ENCODE peak calls at places on chromosomes 2 and 18, in five cellular contexts. One of them, this sample, is unnamed.

GRCh38 chr18:55735199-55735855 is 147.3 kb upstream of the TCF4 start:
- DNase-seq in psoas muscle: no peak
- DNase-seq in gastrocnemius medialis: no peak
- DNase-seq in tibial artery: no peak
- DNase-seq in fibroblast of lung: no peak
- DNase-seq in this sample: no peak

GRCh38 chr2:179562330-179562885 is 297.8 kb upstream of the SESTD1 start:
- DNase-seq in psoas muscle: no peak
- DNase-seq in gastrocnemius medialis: peak; percentile 38
- DNase-seq in tibial artery: no peak
- DNase-seq in fibroblast of lung: no peak
- DNase-seq in this sample: no peak

GRCh38 chr18:47382171-47382570 is 130.7 kb upstream of the SKOR2 start:
- DNase-seq in psoas muscle: no peak
- DNase-seq in gastrocnemius medialis: no peak
- DNase-seq in tibial artery: no peak
- DNase-seq in fibroblast of lung: no peak
- DNase-seq in this sample: no peak

GRCh38 chr2:136118819-136119716 is 1.1 kb upstream of the CXCR4 start:
- DNase-seq in psoas muscle: peak; percentile 73
- DNase-seq in gastrocnemius medialis: peak; percentile 43
- DNase-seq in tibial artery: peak; percentile 79
- DNase-seq in fibroblast of lung: no peak
- DNase-seq in this sample: no peak

GRCh38 chr18:10036479-10036878 is 122.7 kb downstream of the VAPA start:
- DNase-seq in psoas muscle: no peak
- DNase-seq in gastrocnemius medialis: no peak
- DNase-seq in tibial artery: no peak
- DNase-seq in fibroblast of lung: no peak
- DNase-seq in this sample: no peak

GRCh38 chr2:60174146-60174545 is 379.3 kb downstream of the BCL11A start:
- DNase-seq in psoas muscle: no peak
- DNase-seq in gastrocnemius medialis: no peak
- DNase-seq in tibial artery: no peak
- DNase-seq in fibroblast of lung: no peak
- DNase-seq in this sample: no peak

GRCh38 chr2:85994421-85994777 is 105.6 kb upstream of the ST3GAL5 start:
- DNase-seq in psoas muscle: no peak
- DNase-seq in gastrocnemius medialis: peak; percentile 9
- DNase-seq in tibial artery: no peak
- DNase-seq in fibroblast of lung: no peak
- DNase-seq in this sample: no peak

GRCh38 chr18:46917808-46918600 is 602 bp downstream of the KATNAL2 start:
- DNase-seq in psoas muscle: peak; percentile 56
- DNase-seq in gastrocnemius medialis: peak; percentile 73
- DNase-seq in tibial artery: no peak
- DNase-seq in fibroblast of lung: peak; percentile 33
- DNase-seq in this sample: no peak

GRCh38 chr2:238418999-238419546 is 7.7 kb upstream of the ASB1 start:
- DNase-seq in psoas muscle: no peak
- DNase-seq in gastrocnemius medialis: no peak
- DNase-seq in tibial artery: no peak
- DNase-seq in fibroblast of lung: no peak
- DNase-seq in this sample: no peak

GRCh38 chr18:8367217-8367988 is 241.8 kb upstream of the RAB12 start:
- DNase-seq in psoas muscle: peak; percentile 70
- DNase-seq in gastrocnemius medialis: peak; percentile 35
- DNase-seq in tibial artery: no peak
- DNase-seq in fibroblast of lung: peak; percentile 27
- DNase-seq in this sample: no peak

GRCh38 chr2:62196278-62196901 is 475 bp downstream of the B3GNT2 start:
- DNase-seq in psoas muscle: peak; percentile 72
- DNase-seq in gastrocnemius medialis: no peak
- DNase-seq in tibial artery: peak; percentile 79
- DNase-seq in fibroblast of lung: no peak
- DNase-seq in this sample: no peak

GRCh38 chr2:9112079-9112721 is 94.4 kb upstream of the ASAP2 start:
- DNase-seq in psoas muscle: no peak
- DNase-seq in gastrocnemius medialis: no peak
- DNase-seq in tibial artery: peak; percentile 82
- DNase-seq in fibroblast of lung: peak; percentile 95
- DNase-seq in this sample: peak; percentile 62

GRCh38 chr2:72887032-72887835 is at the start of gene SPR:
- DNase-seq in psoas muscle: peak; percentile 83
- DNase-seq in gastrocnemius medialis: peak; percentile 69
- DNase-seq in tibial artery: peak; percentile 88
- DNase-seq in fibroblast of lung: peak; percentile 61
- DNase-seq in this sample: no peak

GRCh38 chr18:72232611-72233010 is 311.5 kb downstream of the CBLN2 start:
- DNase-seq in psoas muscle: no peak
- DNase-seq in gastrocnemius medialis: no peak
- DNase-seq in tibial artery: no peak
- DNase-seq in fibroblast of lung: no peak
- DNase-seq in this sample: no peak

GRCh38 chr2:128787616-128788015 is 468.9 kb upstream of the HS6ST1 start:
- DNase-seq in psoas muscle: no peak
- DNase-seq in gastrocnemius medialis: no peak
- DNase-seq in tibial artery: no peak
- DNase-seq in fibroblast of lung: no peak
- DNase-seq in this sample: no peak

GRCh38 chr2:3483227-3483985 is 35.9 kb downstream of the ADI1 start:
- DNase-seq in psoas muscle: peak; percentile 80
- DNase-seq in gastrocnemius medialis: no peak
- DNase-seq in tibial artery: no peak
- DNase-seq in fibroblast of lung: peak; percentile 93
- DNase-seq in this sample: no peak

GRCh38 chr2:157497603-157498314 is 53.9 kb upstream of the CYTIP start:
- DNase-seq in psoas muscle: no peak
- DNase-seq in gastrocnemius medialis: no peak
- DNase-seq in tibial artery: no peak
- DNase-seq in fibroblast of lung: peak; percentile 45
- DNase-seq in this sample: no peak

GRCh38 chr18:12884521-12885323 is 685 bp upstream of the PTPN2 start:
- DNase-seq in psoas muscle: no peak
- DNase-seq in gastrocnemius medialis: no peak
- DNase-seq in tibial artery: no peak
- DNase-seq in fibroblast of lung: no peak
- DNase-seq in this sample: peak; percentile 29

GRCh38 chr2:238688197-238689153 is 159.4 kb upstream of the TWIST2 start:
- DNase-seq in psoas muscle: no peak
- DNase-seq in gastrocnemius medialis: no peak
- DNase-seq in tibial artery: peak; percentile 48
- DNase-seq in fibroblast of lung: peak; percentile 16
- DNase-seq in this sample: no peak

GRCh38 chr2:217666338-217666737 is 336.5 kb downstream of the TNS1 start:
- DNase-seq in psoas muscle: no peak
- DNase-seq in gastrocnemius medialis: no peak
- DNase-seq in tibial artery: no peak
- DNase-seq in fibroblast of lung: peak; percentile 44
- DNase-seq in this sample: no peak

GRCh38 chr18:59672125-59672769 is 25.0 kb downstream of the CCBE1 start:
- DNase-seq in psoas muscle: no peak
- DNase-seq in gastrocnemius medialis: no peak
- DNase-seq in tibial artery: no peak
- DNase-seq in fibroblast of lung: peak; percentile 70
- DNase-seq in this sample: no peak

GRCh38 chr2:117693166-117693565 is 121.3 kb upstream of the DDX18 start:
- DNase-seq in psoas muscle: no peak
- DNase-seq in gastrocnemius medialis: no peak
- DNase-seq in tibial artery: no peak
- DNase-seq in fibroblast of lung: no peak
- DNase-seq in this sample: no peak

GRCh38 chr2:101517753-101518152 is 42.8 kb upstream of the RFX8 start:
- DNase-seq in psoas muscle: no peak
- DNase-seq in gastrocnemius medialis: no peak
- DNase-seq in tibial artery: no peak
- DNase-seq in fibroblast of lung: peak; percentile 82
- DNase-seq in this sample: no peak

GRCh38 chr18:49224130-49224529 is 236.3 kb downstream of the DYM start:
- DNase-seq in psoas muscle: no peak
- DNase-seq in gastrocnemius medialis: no peak
- DNase-seq in tibial artery: no peak
- DNase-seq in fibroblast of lung: peak; percentile 7
- DNase-seq in this sample: no peak

GRCh38 chr2:105866439-105867170 is 121.9 kb downstream of the NCK2 start:
- DNase-seq in psoas muscle: no peak
- DNase-seq in gastrocnemius medialis: no peak
- DNase-seq in tibial artery: no peak
- DNase-seq in fibroblast of lung: peak; percentile 84
- DNase-seq in this sample: no peak

GRCh38 chr2:3827673-3828575 is 124.5 kb downstream of the DCDC2C start:
- DNase-seq in psoas muscle: no peak
- DNase-seq in gastrocnemius medialis: no peak
- DNase-seq in tibial artery: no peak
- DNase-seq in fibroblast of lung: no peak
- DNase-seq in this sample: no peak

GRCh38 chr2:232632904-232633412 is 446 bp upstream of the EFHD1 start:
- DNase-seq in psoas muscle: peak; percentile 84
- DNase-seq in gastrocnemius medialis: peak; percentile 64
- DNase-seq in tibial artery: peak; percentile 89
- DNase-seq in fibroblast of lung: peak; percentile 4
- DNase-seq in this sample: no peak
- TF ChIP-seq CTCF in psoas muscle: no peak
- TF ChIP-seq CTCF in gastrocnemius medialis: no peak
- TF ChIP-seq CTCF in tibial artery: peak; percentile 28
- TF ChIP-seq CTCF in fibroblast of lung: no peak
- TF ChIP-seq CTCF in this sample: no peak

GRCh38 chr18:74278058-74278457 is 13.7 kb downstream of the CYB5A start:
- DNase-seq in psoas muscle: no peak
- DNase-seq in gastrocnemius medialis: no peak
- DNase-seq in tibial artery: no peak
- DNase-seq in fibroblast of lung: no peak
- DNase-seq in this sample: no peak

GRCh38 chr18:74274690-74275089 is 17.1 kb downstream of the CYB5A start:
- DNase-seq in psoas muscle: no peak
- DNase-seq in gastrocnemius medialis: no peak
- DNase-seq in tibial artery: no peak
- DNase-seq in fibroblast of lung: no peak
- DNase-seq in this sample: no peak

GRCh38 chr18:74273394-74273793 is 18.4 kb downstream of the CYB5A start:
- DNase-seq in psoas muscle: no peak
- DNase-seq in gastrocnemius medialis: no peak
- DNase-seq in tibial artery: no peak
- DNase-seq in fibroblast of lung: no peak
- DNase-seq in this sample: no peak

GRCh38 chr18:74276609-74277008 is 15.2 kb downstream of the CYB5A start:
- DNase-seq in psoas muscle: no peak
- DNase-seq in gastrocnemius medialis: no peak
- DNase-seq in tibial artery: no peak
- DNase-seq in fibroblast of lung: no peak
- DNase-seq in this sample: no peak

DNA sequence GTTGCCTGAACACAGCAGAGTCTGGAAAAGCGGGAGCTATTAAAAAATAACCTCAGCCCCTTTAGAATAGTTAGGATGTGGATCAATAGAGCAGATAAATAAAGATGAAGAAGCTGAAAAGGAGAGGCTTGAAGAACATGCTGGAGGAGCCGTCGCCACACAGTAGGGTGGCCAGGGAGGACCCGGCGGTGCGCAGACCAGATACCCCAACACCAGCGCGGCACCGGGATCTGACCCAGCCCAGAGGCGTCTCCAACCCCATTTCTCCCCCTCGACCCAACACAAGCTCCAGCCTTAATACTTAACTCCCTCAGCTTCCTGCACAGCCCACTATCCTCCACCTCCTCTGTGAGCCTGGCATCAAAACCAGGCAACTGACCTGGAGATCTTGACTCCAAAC is 16.0 kb downstream of the CYB5A start:
- DNase-seq in psoas muscle: no peak
- DNase-seq in gastrocnemius medialis: no peak
- DNase-seq in tibial artery: no peak
- DNase-seq in fibroblast of lung: no peak
- DNase-seq in this sample: no peak
- H3K27ac ChIP-seq in psoas muscle: no peak overlapping the region
- H3K27ac ChIP-seq in gastrocnemius medialis: no peak overlapping the region
- H3K27ac ChIP-seq in tibial artery: no peak overlapping the region
- H3K27ac ChIP-seq in fibroblast of lung: no peak overlapping the region
- H3K27ac ChIP-seq in this sample: no peak overlapping the region

GRCh38 chr2:239824051-239824694 is 201.0 kb downstream of the NDUFA10 start:
- DNase-seq in psoas muscle: no peak
- DNase-seq in gastrocnemius medialis: peak; percentile 4
- DNase-seq in tibial artery: peak; percentile 31
- DNase-seq in fibroblast of lung: peak; percentile 3
- DNase-seq in this sample: no peak
- TF ChIP-seq CTCF in psoas muscle: no peak
- TF ChIP-seq CTCF in gastrocnemius medialis: no peak
- TF ChIP-seq CTCF in tibial artery: no peak
- TF ChIP-seq CTCF in fibroblast of lung: no peak
- TF ChIP-seq CTCF in this sample: no peak

DNA sequence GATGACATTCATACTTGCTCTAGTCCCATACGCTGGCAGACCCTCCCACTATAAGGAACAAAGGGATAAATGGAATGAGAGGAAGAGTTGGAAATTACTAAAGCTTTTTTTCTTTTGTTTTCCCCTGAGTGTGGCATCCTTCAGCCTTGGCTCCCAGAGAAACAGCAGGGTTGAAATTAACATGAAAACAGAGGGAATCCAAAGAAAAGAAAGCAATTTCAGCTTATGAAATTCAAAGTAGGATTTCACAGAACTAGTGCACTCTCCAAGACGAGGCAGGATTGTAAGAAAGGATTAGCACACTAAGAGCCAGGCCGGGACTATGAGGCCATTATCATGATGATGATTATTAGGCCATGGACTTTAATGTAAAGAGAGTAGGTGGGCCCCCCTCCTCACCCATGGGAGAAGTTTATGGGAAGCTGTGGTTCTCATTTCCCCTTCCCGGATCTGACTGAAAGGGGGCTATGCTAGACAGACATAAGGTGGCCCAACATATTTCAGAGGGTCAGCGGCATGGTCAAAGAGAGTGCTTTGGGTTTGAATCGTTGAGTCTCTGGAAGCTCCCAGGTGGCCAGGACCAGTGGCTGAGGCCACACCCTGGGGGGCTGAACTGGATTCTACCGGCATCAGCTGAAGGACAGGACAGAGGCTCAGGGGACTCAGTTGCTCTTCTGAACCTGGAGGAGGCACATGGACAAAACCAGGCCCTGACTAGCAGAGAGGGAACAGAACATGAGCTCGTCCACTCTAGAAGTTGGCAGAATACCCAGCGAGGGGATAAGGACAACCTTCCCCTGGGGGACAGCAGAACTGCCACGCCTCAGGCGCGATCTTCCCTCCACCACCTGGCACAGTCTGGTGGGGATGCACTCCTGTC is 100.1 kb upstream of the ARL4C start:
- DNase-seq in psoas muscle: no peak
- DNase-seq in gastrocnemius medialis: no peak
- DNase-seq in tibial artery: no peak
- DNase-seq in fibroblast of lung: no peak
- DNase-seq in this sample: no peak
- H3K27ac ChIP-seq in psoas muscle: no peak overlapping the region
- H3K27ac ChIP-seq in gastrocnemius medialis: no peak overlapping the region
- H3K27ac ChIP-seq in tibial artery: no peak overlapping the region
- H3K27ac ChIP-seq in fibroblast of lung: no peak overlapping the region
- H3K27ac ChIP-seq in this sample: no peak overlapping the region

This sample was measured in thoracic aorta.